ENCODE peak calls at places on chromosomes 2 and 18, in eight cellular contexts. V, G, T, R, K, W, O and U are unnamed samples.

GRCh38 chr2:214649440-214650205 is 159.9 kb downstream of the BARD1 start:
- DNase-seq in V (no peak), G (peak), T (no peak), R (no peak), K (no peak), W (no peak), O (no peak), U (peak)

GRCh38 chr2:33458248-33458819 is 18.1 kb upstream of the RASGRP3 start:
- DNase-seq in V (no peak), G (no peak), T (no peak), R (no peak), K (no peak), W (no peak), O (no peak), U (no peak)

GRCh38 chr18:58044370-58045264 is 591 bp downstream of the NEDD4L start:
- DNase-seq in V (no peak), G (no peak), T (peak), R (peak), K (peak), W (peak), O (peak), U (no peak)

GRCh38 chr2:181376999-181377398 is 80.2 kb upstream of the ITGA4 start:
- DNase-seq in V (no peak), G (no peak), T (no peak), R (no peak), K (no peak), W (no peak), O (no peak), U (no peak)

GRCh38 chr2:104733544-104733943 is 120.4 kb upstream of the POU3F3 start:
- DNase-seq in V (no peak), G (no peak), T (peak), R (peak), K (peak), W (peak), O (peak), U (no peak)

GRCh38 chr18:24802439-24802838 is 342.0 kb downstream of the HRH4 start:
- DNase-seq in V (no peak), G (no peak), T (no peak), R (no peak), K (no peak), W (no peak), O (no peak), U (no peak)

GRCh38 chr2:46394649-46395510 is 84.5 kb upstream of the TMEM247 start:
- DNase-seq in V (no peak), G (no peak), T (no peak), R (peak), K (no peak), W (peak), O (no peak), U (no peak)

GRCh38 chr2:217743980-217744761 is 258.6 kb downstream of the TNS1 start:
- DNase-seq in V (no peak), G (no peak), T (peak), R (no peak), K (no peak), W (no peak), O (no peak), U (no peak)

GRCh38 chr2:237281900-237282306 is 132.1 kb downstream of the COL6A3 start:
- DNase-seq in V (peak), G (peak), T (no peak), R (no peak), K (no peak), W (no peak), O (no peak), U (peak)

GRCh38 chr2:47014564-47015051 is 99.0 kb upstream of the MCFD2 start:
- DNase-seq in V (no peak), G (no peak), T (peak), R (no peak), K (no peak), W (no peak), O (no peak), U (no peak)

GRCh38 chr2:224973112-224974016 is 68.9 kb downstream of the DOCK10 start:
- DNase-seq in V (no peak), G (no peak), T (no peak), R (peak), K (no peak), W (no peak), O (no peak), U (no peak)

GRCh38 chr18:22641973-22642372 is 224.3 kb upstream of the CTAGE1 start:
- DNase-seq in V (no peak), G (no peak), T (no peak), R (no peak), K (no peak), W (no peak), O (no peak), U (no peak)

GRCh38 chr2:176105078-176105726 is 1.9 kb upstream of the HOXD11 start:
- DNase-seq in V (no peak), G (no peak), T (no peak), R (no peak), K (no peak), W (no peak), O (no peak), U (no peak)

GRCh38 chr2:109256111-109256510 is 127.1 kb downstream of the SH3RF3 start:
- DNase-seq in V (no peak), G (no peak), T (no peak), R (no peak), K (no peak), W (no peak), O (no peak), U (no peak)

GRCh38 chr2:239832995-239833727 is 192.0 kb downstream of the NDUFA10 start:
- DNase-seq in V (no peak), G (no peak), T (no peak), R (no peak), K (no peak), W (no peak), O (no peak), U (no peak)